ENCODE peak calls at places on chromosomes 11 and 22, in seven cellular contexts. K, M, W, J, B, L and Q are unnamed samples.

GRCh38 chr11:44964526-44965209 is 14.0 kb upstream of the TP53I11 start:
- DNase-seq in K (no peak), M (no peak), W (no peak), J (peak), B (no peak), L (no peak), Q (no peak)

GRCh38 chr11:77542296-77542695 is 47.5 kb upstream of the AQP11 start:
- DNase-seq in K (no peak), M (peak), W (no peak), J (no peak), B (no peak), L (peak), Q (no peak)

GRCh38 chr22:31080848-31081649 is at the start of gene SMTN:
- DNase-seq in K (peak), M (peak), W (peak), J (peak), B (peak), L (peak), Q (peak)

GRCh38 chr22:50246242-50247175 is 1.7 kb upstream of the TUBGCP6 start:
- DNase-seq in K (no peak), M (no peak), W (no peak), J (peak), B (peak), L (peak), Q (no peak)

GRCh38 chr11:18088371-18088770 is 17.5 kb downstream of the SAAL1 start:
- DNase-seq in K (no peak), M (no peak), W (no peak), J (no peak), B (no peak), L (no peak), Q (no peak)

GRCh38 chr11:121473064-121473777 is 20.5 kb upstream of the SORL1-AS1 start:
- DNase-seq in K (no peak), M (peak), W (no peak), J (no peak), B (no peak), L (no peak), Q (no peak)

GRCh38 chr11:28228196-28228595 is 120.0 kb downstream of the METTL15 start:
- DNase-seq in K (no peak), M (peak), W (no peak), J (no peak), B (no peak), L (peak), Q (no peak)

GRCh38 chr22:23192133-23192532 is 11.8 kb downstream of the BCR start:
- DNase-seq in K (no peak), M (no peak), W (no peak), J (peak), B (peak), L (no peak), Q (no peak)

GRCh38 chr22:45564349-45565030 is 61.8 kb downstream of the FBLN1 start:
- DNase-seq in K (no peak), M (no peak), W (no peak), J (no peak), B (no peak), L (no peak), Q (peak)

GRCh38 chr11:89458646-89459045 is 32.5 kb downstream of the NOX4 start:
- DNase-seq in K (no peak), M (no peak), W (no peak), J (no peak), B (no peak), L (no peak), Q (no peak)

GRCh38 chr22:22691716-22692701 is 47.6 kb downstream of the GGTLC2 start:
- DNase-seq in K (peak), M (no peak), W (no peak), J (peak), B (no peak), L (peak), Q (peak)

GRCh38 chr11:75768909-75769771 is 562 bp downstream of the DGAT2 start:
- DNase-seq in K (no peak), M (no peak), W (no peak), J (peak), B (peak), L (peak), Q (no peak)

GRCh38 chr22:48089601-48090331 is 1327.3 kb downstream of the TBC1D22A start:
- DNase-seq in K (no peak), M (no peak), W (no peak), J (no peak), B (no peak), L (peak), Q (peak)

GRCh38 chr11:130477646-130478203 is 29.3 kb downstream of the ADAMTS15 start:
- DNase-seq in K (no peak), M (peak), W (no peak), J (no peak), B (no peak), L (no peak), Q (no peak)

GRCh38 chr11:62791501-62792192 is at the start of gene TMEM223:
- DNase-seq in K (peak), M (peak), W (peak), J (peak), B (peak), L (peak), Q (peak)

GRCh38 chr11:2582958-2583604 is 116.7 kb downstream of the KCNQ1OT1 start:
- DNase-seq in K (no peak), M (no peak), W (no peak), J (no peak), B (no peak), L (no peak), Q (no peak)

GRCh38 chr22:43078522-43078921 is 10.7 kb downstream of the TTLL1 start:
- DNase-seq in K (no peak), M (no peak), W (no peak), J (no peak), B (no peak), L (no peak), Q (peak)

GRCh38 chr11:96238563-96239166 is 104.3 kb downstream of the MAML2 start:
- DNase-seq in K (no peak), M (peak), W (no peak), J (no peak), B (no peak), L (no peak), Q (no peak)

GRCh38 chr11:47469411-47470179 is 20.7 kb upstream of the RAPSN start:
- DNase-seq in K (no peak), M (peak), W (no peak), J (no peak), B (peak), L (no peak), Q (no peak)

GRCh38 chr11:67313125-67313890 is 10.0 kb downstream of the SSH3 start:
- DNase-seq in K (no peak), M (no peak), W (no peak), J (no peak), B (no peak), L (no peak), Q (no peak)
- H3K4me2 ChIP-seq in K (no peak), M (no peak), W (peak), J (no peak), B (no peak), L (peak), Q (no peak)

DNA sequence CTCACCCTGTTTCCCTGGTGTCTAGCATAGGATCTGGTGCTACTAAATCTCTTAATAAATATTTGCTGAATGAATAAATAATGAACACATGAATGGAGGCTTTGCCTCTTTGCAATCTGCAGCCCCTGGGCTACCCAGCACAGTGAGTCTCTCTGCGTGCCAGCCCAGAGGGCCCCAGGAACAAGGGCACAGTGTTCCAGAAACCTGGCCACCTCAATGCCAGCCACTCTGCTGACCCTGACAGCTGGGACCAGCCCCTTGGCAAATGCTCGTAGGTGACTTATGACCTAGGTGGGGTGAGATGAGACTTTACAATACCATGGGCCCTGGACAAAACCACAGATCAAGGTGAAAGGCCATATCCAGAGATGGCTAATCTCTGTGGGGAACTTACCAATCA is 31.6 kb downstream of the UQCR10 start:
- DNase-seq in K (no peak), M (no peak), W (no peak), J (no peak), B (no peak), L (peak), Q (no peak)
- H3K4me2 ChIP-seq in K (peak), M (peak), W (peak), J (no peak), B (no peak), L (peak), Q (peak)

GRCh38 chr11:119626197-119626909 is 102.6 kb downstream of the NECTIN1 start:
- DNase-seq in K (no peak), M (no peak), W (no peak), J (no peak), B (no peak), L (no peak), Q (no peak)
- H3K4me2 ChIP-seq in K (no peak), M (no peak), W (no peak), J (no peak), B (no peak), L (no peak), Q (no peak)

DNA sequence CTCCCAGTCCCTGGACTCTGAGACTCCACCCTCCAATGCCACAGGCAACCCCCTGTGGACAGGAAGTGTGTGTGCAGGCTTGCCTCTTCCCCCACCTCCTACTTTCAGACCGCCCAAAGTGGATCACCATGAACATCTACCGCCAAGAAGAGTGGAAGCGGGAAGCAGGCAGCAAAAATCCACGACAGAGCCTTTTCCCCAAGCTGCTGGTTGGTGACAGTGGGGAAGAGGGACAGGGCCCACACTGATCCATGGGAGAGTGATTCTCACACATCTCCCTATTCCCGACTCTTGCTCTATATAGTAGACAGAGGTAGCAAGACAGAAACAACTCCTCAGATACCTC is 53.4 kb upstream of the SPATA19 start:
- DNase-seq in K (no peak), M (no peak), W (no peak), J (no peak), B (no peak), L (no peak), Q (no peak)
- H3K4me2 ChIP-seq in K (no peak), M (no peak), W (no peak), J (no peak), B (no peak), L (no peak), Q (no peak)

GRCh38 chr11:70524096-70524922 is 126.0 kb downstream of the CTTN start:
- DNase-seq in K (no peak), M (peak), W (no peak), J (peak), B (peak), L (no peak), Q (no peak)
- H3K4me2 ChIP-seq in K (no peak), M (no peak), W (no peak), J (peak), B (no peak), L (no peak), Q (no peak)

DNA sequence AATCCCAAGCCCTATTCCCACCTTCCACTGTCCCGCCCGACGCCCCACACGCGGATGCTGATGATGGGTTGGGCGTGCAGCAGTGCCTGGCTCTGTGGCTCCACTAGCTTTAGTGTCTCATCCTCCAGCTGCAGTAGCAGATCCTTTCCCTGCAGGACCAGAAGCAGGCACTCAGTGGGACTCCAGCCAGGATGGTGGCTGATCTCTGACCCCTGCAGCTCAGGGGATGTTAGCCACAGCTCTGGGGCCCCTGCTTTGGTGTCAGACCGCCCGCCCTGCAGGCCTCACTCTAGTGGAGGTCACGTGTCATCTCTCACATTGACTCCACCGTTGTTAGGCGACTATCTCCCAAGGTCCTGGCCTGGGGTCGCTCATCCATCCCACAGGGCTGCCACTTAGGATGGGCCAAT is 11.8 kb downstream of the SMPD1 start:
- DNase-seq in K (no peak), M (no peak), W (no peak), J (no peak), B (no peak), L (no peak), Q (no peak)
- H3K4me2 ChIP-seq in K (no peak), M (no peak), W (no peak), J (no peak), B (no peak), L (no peak), Q (no peak)

GRCh38 chr11:128694618-128695481 is 978 bp downstream of the FLI1 start:
- DNase-seq in K (no peak), M (no peak), W (no peak), J (peak), B (peak), L (no peak), Q (no peak)

GRCh38 chr11:128697645-128698174 is 3.8 kb downstream of the FLI1 start:
- DNase-seq in K (no peak), M (no peak), W (no peak), J (no peak), B (no peak), L (no peak), Q (no peak)

GRCh38 chr11:128692750-128693578 is 908 bp upstream of the FLI1 start:
- DNase-seq in K (peak), M (no peak), W (no peak), J (peak), B (peak), L (peak), Q (no peak)

GRCh38 chr11:128696930-128697329 is 3.1 kb downstream of the FLI1 start:
- DNase-seq in K (no peak), M (no peak), W (no peak), J (no peak), B (no peak), L (no peak), Q (no peak)

GRCh38 chr11:128695539-128696221 is 1.8 kb downstream of the FLI1 start:
- DNase-seq in K (no peak), M (no peak), W (no peak), J (no peak), B (no peak), L (no peak), Q (no peak)
- H3K4me2 ChIP-seq in K (no peak), M (peak), W (no peak), J (peak), B (no peak), L (no peak), Q (peak)

GRCh38 chr22:35861451-35861850 is 143.8 kb downstream of the APOL5 start:
- DNase-seq in K (no peak), M (no peak), W (no peak), J (no peak), B (no peak), L (no peak), Q (no peak)
- H3K4me2 ChIP-seq in K (no peak), M (no peak), W (no peak), J (peak), B (no peak), L (no peak), Q (no peak)